ENCODE peak calls at places on chromosomes 11 and 22, in four cellular contexts. E, B, T and G are unnamed samples.

GRCh38 chr11:68946416-68947090 is 34.2 kb downstream of the MRGPRD start:
- DNase-seq in E (peak; percentile 89), B (peak; percentile 53), T (no peak), G (no peak)

GRCh38 chr11:43542734-43543133 is 137.8 kb upstream of the HSD17B12 start:
- DNase-seq in E (no peak), B (no peak), T (no peak), G (no peak)

GRCh38 chr22:45240810-45241631 is at the start of gene KIAA0930:
- DNase-seq in E (peak; percentile 68), B (peak; percentile 50), T (no peak), G (peak; percentile 56)

GRCh38 chr22:30810105-30810504 is 115.4 kb downstream of the OSBP2 start:
- DNase-seq in E (no peak), B (no peak), T (no peak), G (no peak)

GRCh38 chr22:27800250-27801131 is 1.1 kb downstream of the MN1 start:
- DNase-seq in E (no peak), B (no peak), T (no peak), G (no peak)

GRCh38 chr11:12126352-12127019 is 16.1 kb downstream of the MICAL2 start:
- DNase-seq in E (peak; percentile 93), B (no peak), T (no peak), G (no peak)

GRCh38 chr11:74311352-74311926 is at the start of gene P4HA3:
- DNase-seq in E (peak; percentile 28), B (peak; percentile 78), T (no peak), G (peak; percentile 70)

GRCh38 chr11:113553235-113553634 is 78.0 kb upstream of the DRD2 start:
- DNase-seq in E (peak; percentile 89), B (no peak), T (no peak), G (peak; percentile 26)

GRCh38 chr11:87366766-87367405 is 329.2 kb downstream of the TMEM135 start:
- DNase-seq in E (no peak), B (peak; percentile 18), T (no peak), G (no peak)

GRCh38 chr22:37675930-37676571 is 615 bp downstream of the LGALS1 start:
- DNase-seq in E (no peak), B (peak; percentile 23), T (no peak), G (no peak)

GRCh38 chr11:9170450-9170849 is 79.1 kb upstream of the SCUBE2 start:
- DNase-seq in E (peak; percentile 82), B (peak; percentile 17), T (no peak), G (no peak)

GRCh38 chr22:39290724-39291161 is 28.7 kb downstream of the RPL3 start:
- DNase-seq in E (peak; percentile 71), B (peak; percentile 64), T (no peak), G (no peak)

DNA sequence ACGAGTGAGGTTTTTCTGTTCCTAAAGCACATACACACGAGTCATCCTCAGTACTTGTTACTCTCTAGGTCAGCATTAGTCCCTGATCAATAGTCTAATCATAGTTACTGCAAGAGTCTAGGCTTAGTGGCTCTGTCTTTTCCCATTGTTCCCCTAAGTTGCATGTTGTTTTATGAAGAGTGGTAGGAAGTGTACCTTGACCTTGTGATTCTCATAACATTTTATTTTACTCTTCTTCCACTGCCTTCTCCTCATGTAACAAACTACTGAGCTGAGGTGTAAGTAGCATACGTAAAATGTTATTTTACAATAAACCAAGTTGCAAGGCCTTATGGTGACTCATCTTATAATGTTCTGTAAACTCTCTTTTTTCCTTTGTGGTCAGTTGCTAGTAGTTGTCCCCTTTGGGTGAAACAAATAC is 15.0 kb downstream of the METTL15 start:
- DNase-seq in E (peak; percentile 82), B (peak; percentile 53), T (no peak), G (no peak)
- TF ChIP-seq FOS in E (peak; percentile 81), B (peak; percentile 40), T (no peak), G (no peak)

GRCh38 chr11:116276051-116277044 is 496.4 kb downstream of the BUD13 start:
- DNase-seq in E (peak; percentile 30), B (peak; percentile 50), T (no peak), G (peak; percentile 82)

GRCh38 chr11:116282481-116282880 is 490.3 kb downstream of the BUD13 start:
- DNase-seq in E (no peak), B (no peak), T (no peak), G (no peak)

GRCh38 chr11:116275634-116276033 is 497.2 kb downstream of the BUD13 start:
- DNase-seq in E (no peak), B (no peak), T (no peak), G (no peak)

GRCh38 chr11:116281173-116282160 is 491.3 kb downstream of the BUD13 start:
- DNase-seq in E (no peak), B (no peak), T (no peak), G (no peak)

DNA sequence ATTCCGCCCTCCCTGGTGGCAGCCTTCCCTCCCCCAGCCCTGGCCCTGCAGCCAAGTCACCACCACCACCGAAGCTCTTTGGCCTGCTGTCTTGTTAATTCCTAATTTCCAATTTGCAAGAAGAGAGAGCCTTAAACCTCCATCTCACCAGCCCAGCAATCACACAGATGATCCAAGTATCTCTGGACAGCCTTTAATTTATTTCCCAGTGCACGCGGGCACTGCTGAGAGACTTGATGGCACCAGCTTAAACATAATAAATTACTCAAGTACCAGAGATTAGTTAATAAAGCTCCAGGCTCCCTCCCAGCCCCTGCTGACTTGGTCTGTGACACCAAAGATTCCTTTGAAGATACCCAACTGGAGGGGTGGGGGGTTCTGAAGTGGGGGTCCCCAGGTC is 494.7 kb downstream of the BUD13 start:
- DNase-seq in E (no peak), B (no peak), T (no peak), G (no peak)
- TF ChIP-seq FOS in E (no peak), B (no peak), T (no peak), G (no peak)

DNA sequence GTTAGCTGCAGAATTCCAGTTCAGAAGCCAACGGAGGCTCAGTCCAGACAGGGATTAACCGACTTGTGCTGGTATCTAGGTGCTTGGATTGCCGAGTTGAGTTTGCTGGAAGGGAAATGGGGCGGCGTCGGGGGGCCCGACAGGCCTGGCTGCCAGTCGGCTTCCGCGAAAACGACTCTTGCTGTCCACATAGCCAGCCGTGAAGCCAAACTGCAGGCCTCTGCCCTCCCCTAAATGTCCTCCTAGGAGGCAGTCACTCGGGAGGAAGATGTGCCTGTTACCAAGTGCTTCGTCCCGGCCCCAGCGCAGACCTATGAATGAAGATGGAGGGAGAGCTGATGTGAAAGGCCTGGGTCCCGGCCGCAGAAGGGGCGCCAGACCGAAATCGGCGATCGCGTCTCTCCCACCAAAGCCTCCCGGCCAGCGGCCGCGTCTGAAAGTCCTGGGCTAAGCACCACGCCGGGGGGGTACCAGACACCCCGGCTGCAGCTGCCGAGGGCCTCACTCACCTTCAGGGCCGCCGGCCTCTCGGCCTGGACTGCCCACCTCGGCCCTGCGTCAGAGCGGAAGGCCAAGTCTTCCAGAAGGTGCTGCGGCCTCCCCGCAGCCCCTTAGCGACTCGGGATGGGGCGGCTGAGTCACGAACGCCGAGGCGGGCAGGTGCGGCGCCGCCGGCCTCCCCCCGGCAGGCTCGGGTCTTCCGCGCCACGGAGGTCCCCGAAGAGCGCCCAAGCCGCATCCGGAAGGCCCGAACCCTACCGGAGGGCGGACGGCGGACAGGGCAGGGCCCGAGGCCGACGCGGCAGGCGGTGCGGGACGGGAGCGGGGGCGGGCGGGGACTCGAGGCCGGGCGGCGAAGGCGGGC is 7.5 kb downstream of the DPAGT1 start:
- DNase-seq in E (peak; percentile 38), B (peak; percentile 63), T (no peak), G (peak; percentile 65)
- TF ChIP-seq FOS in E (no peak), B (peak; percentile 15), T (no peak), G (no peak)

DNA sequence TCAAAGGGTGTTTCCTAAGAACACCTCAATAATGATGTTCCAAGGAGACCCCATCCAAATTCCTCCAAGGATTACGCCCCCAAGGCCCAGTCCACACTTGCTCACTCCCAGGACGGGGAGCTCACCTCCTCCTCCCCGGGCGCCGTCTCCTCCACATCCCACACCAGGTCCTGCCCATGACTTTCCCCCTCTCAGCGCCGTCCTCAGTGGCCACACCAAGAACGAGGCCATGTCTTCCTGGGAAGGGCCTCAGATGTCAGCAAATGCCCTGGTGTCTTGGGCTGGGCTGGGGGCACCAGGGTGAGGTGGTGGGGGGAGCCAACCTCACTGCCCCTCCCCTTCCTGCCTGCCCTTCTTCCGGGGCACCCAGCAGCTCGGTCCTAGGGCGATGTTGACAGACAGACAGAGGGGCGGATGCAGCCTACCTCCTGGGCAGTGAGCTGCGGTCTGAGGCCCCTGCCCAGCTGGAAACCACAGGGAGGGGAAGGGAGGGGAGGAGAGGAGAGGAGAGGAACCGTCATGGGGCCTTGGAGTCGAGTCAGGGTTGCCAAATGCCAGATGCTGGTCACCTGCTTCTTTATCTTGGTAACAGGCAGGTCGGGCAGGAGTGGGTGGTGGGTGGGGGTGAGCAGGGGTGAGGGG is at the start of the genes C11orf21 and TSPAN32:
- DNase-seq in E (peak; percentile 3), B (no peak), T (no peak), G (peak; percentile 74)
- TF ChIP-seq FOS in E (no peak), B (no peak), T (no peak), G (no peak)

DNA sequence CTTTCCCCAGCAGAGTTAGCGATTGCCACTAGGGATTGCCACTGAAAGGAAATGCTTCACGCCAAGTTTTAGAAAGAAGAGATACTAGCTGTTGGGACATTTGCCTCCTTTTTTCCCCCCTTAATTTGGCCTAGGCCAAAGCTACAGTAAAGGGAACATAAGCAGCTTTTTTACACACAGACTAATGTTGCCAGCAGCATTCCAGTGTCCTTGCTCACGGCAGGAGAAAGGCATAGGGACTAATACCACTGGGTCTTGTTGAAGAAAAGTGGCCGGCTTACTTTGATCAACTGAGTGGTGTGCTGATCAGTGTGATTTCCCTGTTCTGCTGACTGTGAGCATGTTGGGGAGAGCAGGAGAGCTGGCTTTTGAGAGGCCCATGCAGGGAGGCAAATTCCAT is 71.2 kb downstream of the PHF21A start:
- DNase-seq in E (peak; percentile 85), B (no peak), T (no peak), G (no peak)
- TF ChIP-seq FOS in E (peak; percentile 35), B (no peak), T (no peak), G (no peak)

GRCh38 chr11:47992959-47993820 is 12.8 kb downstream of the PTPRJ start:
- DNase-seq in E (peak; percentile 89), B (peak; percentile 22), T (no peak), G (peak; percentile 72)
- TF ChIP-seq FOS in E (peak; percentile 65), B (peak; percentile 34), T (no peak), G (peak; percentile 49)

DNA sequence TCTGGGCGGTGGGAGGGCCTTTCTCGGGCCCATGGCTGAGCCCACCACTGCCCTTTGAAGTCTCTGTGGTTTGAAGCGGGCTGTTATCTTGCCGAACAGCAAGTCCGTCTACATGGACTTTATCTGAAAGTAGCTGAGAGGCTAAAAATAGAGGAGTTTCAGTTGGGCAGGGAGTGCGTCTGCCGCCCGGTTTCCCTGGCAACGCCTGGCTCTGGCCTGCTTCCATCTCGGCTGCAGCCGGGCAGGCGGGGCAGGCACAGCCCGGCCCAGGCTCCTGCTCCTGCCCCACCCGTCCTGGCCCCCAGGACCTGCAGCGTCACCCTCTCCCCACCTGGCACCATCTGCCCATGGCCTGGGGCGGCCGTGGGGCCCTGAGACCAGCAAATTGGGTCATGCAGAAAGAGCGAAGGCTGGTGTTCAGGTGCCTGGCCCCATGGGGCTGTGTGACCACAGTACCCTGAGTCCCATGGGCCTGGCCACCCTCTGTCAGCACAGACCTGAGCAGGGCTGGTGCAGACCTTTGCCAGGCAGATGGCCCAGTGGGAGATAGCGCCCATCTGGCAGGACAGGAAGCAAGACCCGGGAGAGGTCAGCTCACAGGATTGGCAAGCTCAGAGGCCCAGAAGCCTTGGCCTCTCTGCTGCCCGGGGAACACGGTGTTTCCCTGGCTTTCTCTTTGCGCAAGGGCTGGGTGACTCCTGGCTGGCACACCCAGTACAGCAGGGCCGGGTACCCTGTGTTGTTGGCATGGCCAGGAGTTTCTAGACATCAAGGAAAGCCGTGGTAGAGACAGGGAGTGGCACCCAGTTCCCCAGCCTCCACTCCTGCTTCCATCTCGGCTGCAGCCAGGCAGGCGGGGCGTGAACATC is 79.1 kb upstream of the KCNQ1OT1 start:
- DNase-seq in E (peak; percentile 63), B (peak; percentile 41), T (no peak), G (peak; percentile 93)
- TF ChIP-seq FOS in E (no peak), B (no peak), T (no peak), G (no peak)

GRCh38 chr11:33500865-33501479 is 199.7 kb downstream of the C11orf91 start:
- DNase-seq in E (peak; percentile 65), B (peak; percentile 45), T (no peak), G (peak; percentile 22)
- TF ChIP-seq FOS in E (no peak), B (no peak), T (no peak), G (no peak)

GRCh38 chr11:2929880-2930704 is 872 bp upstream of the PHLDA2 start:
- DNase-seq in E (peak; percentile 61), B (peak; percentile 59), T (peak; percentile 11), G (peak; percentile 74)
- TF ChIP-seq FOS in E (peak; percentile 71), B (peak; percentile 70), T (no peak), G (no peak)